ENCODE peak calls at places on chromosomes 5 and 9, in ten cellular contexts. W is A549; Q is stimulated activated CD8-positive, alpha-beta memory T cell treated with anti-CD3 and anti-CD28 coated beads, Interleukin-4, amount 100 ng/mL, for 1 hour; Z is activated naive CD8-positive, alpha-beta T cell treated with anti-CD3 and anti-CD28 coated beads for 36 hours; X is HuH-7.5; N is T-helper 1 cell; R is neural crest cell; D is left cardiac atrium; H is lower leg skin; S is aorta. K is an unnamed sample.

GRCh38 chr5:110544603-110545002 is 181.9 kb downstream of the TMEM232 start:
- DNase-seq in W (no peak), Q (no peak), Z (no peak), X (no peak), N (no peak), R (no peak), D (no peak), H (no peak), S (no peak), K (no peak)

GRCh38 chr9:96087669-96088299 is 212.3 kb downstream of the ERCC6L2 start:
- DNase-seq in W (peak), Q (no peak), Z (no peak), X (peak), N (no peak), R (no peak), D (no peak), H (no peak), S (no peak), K (no peak)

GRCh38 chr5:133933169-133933509 is 35.3 kb downstream of the C5orf15 start:
- DNase-seq in W (no peak), Q (no peak), Z (no peak), X (no peak), N (no peak), R (no peak), D (no peak), H (no peak), S (no peak), K (no peak)

GRCh38 chr5:135362102-135362501 is 36.9 kb downstream of the MACROH2A1 start:
- DNase-seq in W (no peak), Q (no peak), Z (no peak), X (no peak), N (no peak), R (no peak), D (no peak), H (no peak), S (no peak), K (no peak)

GRCh38 chr5:138354926-138355378 is 2.5 kb downstream of the KDM3B start:
- DNase-seq in W (peak), Q (no peak), Z (peak), X (no peak), N (peak), R (no peak), D (peak), H (peak), S (no peak), K (no peak)

GRCh38 chr9:9997585-9997984 is 615.2 kb downstream of the PTPRD start:
- DNase-seq in W (no peak), Q (no peak), Z (no peak), X (no peak), N (no peak), R (no peak), D (no peak), H (no peak), S (no peak), K (no peak)

GRCh38 chr5:57862471-57863282 is 380.1 kb upstream of the ACTBL2 start:
- DNase-seq in W (no peak), Q (no peak), Z (no peak), X (no peak), N (no peak), R (no peak), D (no peak), H (peak), S (no peak), K (no peak)

GRCh38 chr9:126658201-126658600 is 44.5 kb downstream of the LMX1B start:
- DNase-seq in W (no peak), Q (no peak), Z (no peak), X (no peak), N (no peak), R (no peak), D (no peak), H (no peak), S (no peak), K (no peak)

GRCh38 chr5:95746194-95746593 is 15.1 kb downstream of the RHOBTB3 start:
- DNase-seq in W (no peak), Q (no peak), Z (no peak), X (no peak), N (no peak), R (no peak), D (no peak), H (no peak), S (no peak), K (no peak)

GRCh38 chr9:2040828-2041227 is 25.7 kb downstream of the SMARCA2 start:
- DNase-seq in W (no peak), Q (no peak), Z (no peak), X (no peak), N (no peak), R (no peak), D (no peak), H (no peak), S (no peak), K (no peak)

GRCh38 chr5:135244620-135245021 is 154.4 kb downstream of the MACROH2A1 start:
- DNase-seq in W (no peak), Q (no peak), Z (no peak), X (no peak), N (no peak), R (no peak), D (no peak), H (peak), S (peak), K (no peak)

GRCh38 chr5:160272889-160273288 is 39.5 kb downstream of the CCNJL start:
- DNase-seq in W (no peak), Q (no peak), Z (no peak), X (no peak), N (no peak), R (no peak), D (no peak), H (no peak), S (no peak), K (no peak)

GRCh38 chr5:122493091-122493775 is 181.2 kb downstream of the SNCAIP start:
- DNase-seq in W (no peak), Q (no peak), Z (no peak), X (no peak), N (no peak), R (no peak), D (peak), H (no peak), S (peak), K (no peak)

GRCh38 chr5:38835887-38836286 is 9.9 kb upstream of the OSMR start:
- DNase-seq in W (no peak), Q (no peak), Z (no peak), X (no peak), N (no peak), R (no peak), D (no peak), H (no peak), S (no peak), K (no peak)

GRCh38 chr9:121817476-121817875 is 166.0 kb downstream of the DAB2IP start:
- DNase-seq in W (no peak), Q (no peak), Z (no peak), X (no peak), N (no peak), R (no peak), D (no peak), H (no peak), S (no peak), K (no peak)

GRCh38 chr5:97452646-97453045 is 269.6 kb upstream of the RIOK2 start:
- DNase-seq in W (no peak), Q (no peak), Z (no peak), X (no peak), N (no peak), R (no peak), D (no peak), H (no peak), S (no peak), K (no peak)

GRCh38 chr9:3525088-3525835 is 539 bp downstream of the RFX3 start:
- DNase-seq in W (no peak), Q (no peak), Z (no peak), X (no peak), N (no peak), R (no peak), D (no peak), H (no peak), S (peak), K (no peak)

GRCh38 chr5:147044868-147045267 is 166.3 kb upstream of the PPP2R2B start:
- DNase-seq in W (no peak), Q (no peak), Z (no peak), X (no peak), N (no peak), R (no peak), D (no peak), H (no peak), S (no peak), K (no peak)

GRCh38 chr5:33370135-33370472 is 70.7 kb upstream of the TARS1 start:
- DNase-seq in W (no peak), Q (no peak), Z (no peak), X (no peak), N (no peak), R (no peak), D (no peak), H (no peak), S (no peak), K (no peak)